ENCODE peak calls at places on chromosomes 1 and 21, in four cellular contexts. J is A549, X is K562, D is WTC11. Y is an unnamed sample.
A peak's percentile ranks its signal among the peaks of the same experiment; 100 is the strongest.

GRCh38 chr1:208207388-208208131 is 36.6 kb downstream of the PLXNA2 start:
- DNase-seq in D (no peak), J (no peak), X (no peak), Y (peak; percentile 84)

GRCh38 chr1:203985044-203985443 is 87.9 kb upstream of the SOX13 start:
- DNase-seq in J (no peak), D (peak; percentile 71), X (no peak), Y (no peak)

GRCh38 chr21:19120591-19120990 is 717.0 kb upstream of the TMPRSS15 start:
- DNase-seq in J (no peak), X (no peak), D (peak; percentile 11), Y (no peak)

GRCh38 chr1:232810856-232811255 is 5.6 kb downstream of the MAP10 start:
- DNase-seq in X (no peak), D (no peak), J (no peak), Y (no peak)

GRCh38 chr1:17742590-17742989 is 12.5 kb upstream of the ACTL8 start:
- DNase-seq in D (no peak), J (no peak), X (no peak), Y (no peak)

GRCh38 chr1:176436251-176436650 is 26.7 kb upstream of the PAPPA2 start:
- DNase-seq in X (no peak), D (no peak), J (no peak), Y (no peak)

GRCh38 chr1:230283678-230284077 is 142.5 kb downstream of the PGBD5 start:
- DNase-seq in J (no peak), D (no peak), X (no peak), Y (no peak)

GRCh38 chr1:41313661-41314131 is 47.5 kb upstream of the FOXO6 start:
- DNase-seq in J (no peak), D (peak; percentile 59), X (peak; percentile 71), Y (peak; percentile 24)

GRCh38 chr21:43699933-43700599 is 18.9 kb upstream of the PDXK start:
- DNase-seq in D (no peak), X (no peak), J (no peak), Y (no peak)

GRCh38 chr1:201885531-201886075 is 3.1 kb upstream of the SHISA4 start:
- DNase-seq in D (no peak), X (peak; percentile 87), J (peak; percentile 65), Y (no peak)

GRCh38 chr21:35400233-35400939 is 351.3 kb upstream of the RUNX1 start:
- DNase-seq in X (peak; percentile 18), D (no peak), J (peak; percentile 5), Y (peak; percentile 67)

GRCh38 chr1:246018146-246018545 is 488.9 kb downstream of the SMYD3 start:
- DNase-seq in X (no peak), J (no peak), D (no peak), Y (no peak)

GRCh38 chr1:246008256-246008901 is 498.7 kb downstream of the SMYD3 start:
- DNase-seq in X (no peak), J (no peak), D (no peak), Y (no peak)

GRCh38 chr1:246012271-246012854 is 494.7 kb downstream of the SMYD3 start:
- DNase-seq in D (no peak), J (peak; percentile 17), X (peak; percentile 53), Y (peak; percentile 34)
- TF ChIP-seq NR3C1 in D (no peak), J (no peak), X (no peak), Y (no peak)

GRCh38 chr1:156896490-156897033 is 3.0 kb downstream of the PEAR1 start:
- DNase-seq in X (no peak), D (no peak), J (peak; percentile 96), Y (peak; percentile 53)
- TF ChIP-seq NR3C1 in X (no peak), D (no peak), J (no peak), Y (no peak)

DNA sequence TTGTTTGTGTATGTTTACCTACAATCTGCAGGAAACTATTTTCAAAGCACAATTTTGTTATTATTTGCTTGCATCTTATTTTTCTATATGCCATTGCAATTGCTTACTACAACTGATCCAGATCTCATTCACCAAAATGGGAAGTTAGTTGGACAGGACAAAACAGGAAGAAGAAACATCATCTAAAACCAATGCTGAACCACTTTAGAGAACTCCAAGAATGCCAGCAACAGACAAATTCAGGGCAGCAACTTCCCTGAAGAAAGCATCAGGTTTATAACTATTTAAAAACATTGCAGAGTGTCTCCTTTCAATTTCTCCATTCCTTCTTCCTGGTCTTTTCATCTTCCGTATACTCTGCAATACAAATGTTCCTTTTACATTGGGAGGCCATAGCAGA is 82.4 kb upstream of the SMYD2 start:
- DNase-seq in X (no peak), J (no peak), D (no peak), Y (no peak)
- TF ChIP-seq NR3C1 in X (no peak), J (no peak), D (no peak), Y (no peak)

DNA sequence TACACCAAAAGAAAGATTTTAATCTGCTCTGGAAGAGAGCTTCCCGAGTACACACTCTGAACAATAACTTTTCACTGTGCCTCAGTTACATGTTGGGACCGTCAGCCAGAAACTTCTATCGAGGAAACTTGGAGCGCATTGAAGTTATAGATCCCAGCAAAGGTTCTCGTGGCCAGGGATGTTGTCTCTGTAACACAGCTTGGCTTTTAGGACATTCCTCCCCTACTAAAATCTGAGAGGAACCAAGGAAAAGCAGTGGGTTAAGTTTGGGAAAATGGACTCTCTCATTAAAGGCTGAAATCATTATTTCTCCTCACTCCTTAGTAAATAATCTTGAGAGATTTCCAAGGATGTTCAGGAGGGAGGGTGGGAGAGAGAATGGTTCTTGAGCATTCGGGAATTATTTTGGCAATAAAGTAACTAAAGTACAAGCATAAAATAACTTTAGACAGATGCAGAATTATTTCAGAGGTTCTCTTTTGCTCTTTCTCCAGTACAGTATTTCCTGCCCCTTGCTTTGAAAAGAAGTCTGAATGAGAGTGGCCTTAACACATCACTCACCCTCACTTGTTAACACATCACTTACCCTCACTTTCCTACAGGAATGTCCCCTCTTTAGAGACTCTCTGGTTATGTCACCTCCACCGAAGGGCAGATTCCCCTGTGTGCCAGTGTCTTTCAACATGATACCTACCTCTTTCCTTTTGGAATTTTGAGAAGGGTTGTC is 1.8 kb upstream of the NFIA start:
- DNase-seq in D (no peak), X (no peak), J (no peak), Y (no peak)
- TF ChIP-seq NR3C1 in D (no peak), X (no peak), J (no peak), Y (no peak)

DNA sequence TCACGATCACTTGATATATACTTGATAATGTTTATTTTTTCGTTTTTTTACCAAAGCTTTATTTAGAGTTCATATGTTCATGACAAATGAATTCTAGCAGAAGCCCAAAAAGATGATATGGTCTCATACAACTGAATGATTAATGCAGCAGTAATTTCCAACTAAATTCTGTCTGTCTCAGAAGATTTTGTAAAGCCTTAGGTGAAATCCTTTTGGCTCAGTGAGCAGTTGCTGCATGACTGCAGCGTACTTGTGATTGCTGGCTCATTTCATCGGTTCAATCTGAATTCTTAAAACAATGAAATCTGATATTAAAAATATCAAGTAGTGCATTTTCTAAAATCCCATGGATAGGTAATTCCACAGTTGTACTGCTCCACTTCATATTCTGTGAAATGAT is 73.2 kb downstream of the AK5 start:
- DNase-seq in X (no peak), D (no peak), J (no peak), Y (no peak)
- TF ChIP-seq NR3C1 in X (no peak), D (no peak), J (no peak), Y (no peak)